ENCODE peak calls at places on chromosomes 12 and 14, in five cellular contexts. K is CD8-positive, alpha-beta T cell; V is HepG2; X is suprapubic skin; G is upper lobe of right lung. B is an unnamed sample.

GRCh38 chr12:30026621-30027234 is 243.0 kb upstream of the TMTC1 start:
- DNase-seq in K (no peak), V (no peak), G (no peak), X (no peak), B (no peak)

GRCh38 chr14:106691601-106692291 is 1165.4 kb downstream of the TMEM121 start:
- DNase-seq in V (peak; percentile 8), K (peak; percentile 70), G (peak; percentile 67), X (peak; percentile 61), B (no peak)

GRCh38 chr14:92108345-92109254 is 2.2 kb upstream of the ATXN3 start:
- DNase-seq in K (no peak), X (no peak), V (peak; percentile 73), G (no peak), B (no peak)

GRCh38 chr14:21041676-21042433 is at the start of gene RNASE7:
- DNase-seq in X (no peak), K (no peak), V (no peak), G (no peak), B (no peak)

GRCh38 chr12:45655186-45655585 is 74.3 kb upstream of the ARID2 start:
- DNase-seq in K (peak; percentile 63), G (no peak), X (no peak), V (peak; percentile 15), B (no peak)

GRCh38 chr14:95515080-95515489 is 1.4 kb downstream of the SYNE3 start:
- DNase-seq in K (no peak), X (peak; percentile 78), V (no peak), G (no peak), B (no peak)

GRCh38 chr14:22839159-22839779 is 2.9 kb downstream of the MMP14 start:
- DNase-seq in V (no peak), K (no peak), G (no peak), X (peak; percentile 90), B (no peak)

GRCh38 chr12:109716512-109717389 is 3.1 kb downstream of the FAM222A start:
- DNase-seq in V (peak; percentile 31), K (no peak), G (no peak), X (peak; percentile 73), B (no peak)

GRCh38 chr12:86647800-86648199 is 391.6 kb upstream of the MGAT4C start:
- DNase-seq in K (no peak), G (no peak), V (no peak), X (no peak), B (no peak)

GRCh38 chr12:23540572-23540971 is 408.9 kb downstream of the SOX5 start:
- DNase-seq in V (no peak), G (no peak), X (no peak), K (no peak), B (no peak)

GRCh38 chr12:41795910-41796309 is 348.8 kb downstream of the GXYLT1 start:
- DNase-seq in G (no peak), V (no peak), K (no peak), X (no peak), B (no peak)

GRCh38 chr12:103816663-103817062 is 24.4 kb downstream of the NT5DC3 start:
- DNase-seq in V (no peak), X (no peak), G (no peak), K (no peak), B (no peak)

GRCh38 chr12:100375023-100375737 is 18.3 kb downstream of the SLC17A8 start:
- DNase-seq in X (no peak), K (no peak), V (no peak), G (peak; percentile 67), B (no peak)

GRCh38 chr12:50110762-50111416 is 1.1 kb upstream of the COX14 start:
- DNase-seq in X (no peak), V (peak; percentile 77), K (peak; percentile 8), G (peak; percentile 86), B (peak; percentile 89)

GRCh38 chr12:89451876-89452275 is 72.7 kb downstream of the GALNT4 start:
- DNase-seq in X (no peak), V (no peak), G (no peak), K (no peak), B (peak; percentile 69)

GRCh38 chr14:53942970-53943750 is 13.5 kb downstream of the BMP4 start:
- DNase-seq in K (no peak), X (no peak), G (no peak), V (peak; percentile 91), B (no peak)

GRCh38 chr12:21774358-21775129 is at the start of gene KCNJ8:
- DNase-seq in K (no peak), G (peak; percentile 91), X (peak; percentile 81), V (no peak), B (peak; percentile 91)

GRCh38 chr12:88493651-88494050 is 86.6 kb downstream of the KITLG start:
- DNase-seq in V (no peak), G (no peak), X (no peak), K (no peak), B (no peak)

GRCh38 chr14:74655597-74656389 is 43.8 kb upstream of the LTBP2 start:
- DNase-seq in X (no peak), V (no peak), G (no peak), K (no peak), B (no peak)

GRCh38 chr14:103127356-103127755 is 4.1 kb downstream of the TNFAIP2 start:
- DNase-seq in X (no peak), G (peak; percentile 61), K (no peak), V (no peak), B (no peak)

GRCh38 chr12:14768823-14769405 is 34.4 kb downstream of the WBP11 start:
- DNase-seq in K (peak; percentile 30), X (no peak), G (no peak), V (no peak), B (no peak)

GRCh38 chr12:95218852-95219171 is 1.2 kb downstream of the VEZT start:
- DNase-seq in V (no peak), K (peak; percentile 20), X (no peak), G (no peak), B (no peak)

GRCh38 chr12:56346663-56347062 is 8.0 kb downstream of the IL23A start:
- DNase-seq in X (no peak), G (no peak), V (no peak), K (peak; percentile 28), B (no peak)

GRCh38 chr14:58048219-58048618 is 103.8 kb downstream of the ARMH4 start:
- DNase-seq in K (no peak), X (no peak), G (no peak), V (no peak), B (no peak)

GRCh38 chr12:57389033-57389432 is 41.8 kb downstream of the R3HDM2 start:
- DNase-seq in V (no peak), G (no peak), K (no peak), X (no peak), B (no peak)

GRCh38 chr14:29339491-29339890 is 572.9 kb downstream of the FOXG1 start:
- DNase-seq in X (no peak), K (no peak), G (no peak), V (no peak), B (no peak)

GRCh38 chr12:94649349-94650142 is 811 bp downstream of the TMCC3 start:
- DNase-seq in K (peak; percentile 45), V (no peak), X (peak; percentile 71), G (peak; percentile 83), B (no peak)

GRCh38 chr12:121513464-121514183 is 67.2 kb downstream of the KDM2B start:
- DNase-seq in K (no peak), G (peak; percentile 73), X (no peak), V (peak; percentile 78), B (no peak)

GRCh38 chr12:60279224-60279623 is 683.4 kb downstream of the SLC16A7 start:
- DNase-seq in V (no peak), G (no peak), K (no peak), X (no peak), B (no peak)

GRCh38 chr12:120631097-120631496 is 9.3 kb upstream of the CABP1 start:
- DNase-seq in V (no peak), G (no peak), X (no peak), K (no peak), B (no peak)

GRCh38 chr12:123270380-123271181 is 1.1 kb downstream of the CDK2AP1 start:
- DNase-seq in G (peak; percentile 72), K (no peak), X (peak; percentile 70), V (peak; percentile 23), B (no peak)

GRCh38 chr12:110554184-110554583 is 28.9 kb downstream of the PPTC7 start:
- DNase-seq in K (no peak), V (no peak), X (no peak), G (no peak), B (no peak)

GRCh38 chr14:64702493-64703392 is 1.5 kb upstream of the PLEKHG3 start:
- DNase-seq in X (peak; percentile 72), K (peak; percentile 30), V (no peak), G (peak; percentile 82), B (no peak)

GRCh38 chr14:64703393-64704144 is 655 bp upstream of the PLEKHG3 start:
- DNase-seq in G (no peak), K (peak; percentile 30), V (no peak), X (no peak), B (no peak)

GRCh38 chr14:64705406-64706118 is 1.3 kb downstream of the PLEKHG3 start:
- DNase-seq in G (no peak), X (peak; percentile 75), K (no peak), V (no peak), B (peak; percentile 69)

GRCh38 chr14:64704743-64705405 is 650 bp downstream of the PLEKHG3 start:
- DNase-seq in G (peak; percentile 77), X (peak; percentile 76), K (no peak), V (no peak), B (peak; percentile 74)

DNA sequence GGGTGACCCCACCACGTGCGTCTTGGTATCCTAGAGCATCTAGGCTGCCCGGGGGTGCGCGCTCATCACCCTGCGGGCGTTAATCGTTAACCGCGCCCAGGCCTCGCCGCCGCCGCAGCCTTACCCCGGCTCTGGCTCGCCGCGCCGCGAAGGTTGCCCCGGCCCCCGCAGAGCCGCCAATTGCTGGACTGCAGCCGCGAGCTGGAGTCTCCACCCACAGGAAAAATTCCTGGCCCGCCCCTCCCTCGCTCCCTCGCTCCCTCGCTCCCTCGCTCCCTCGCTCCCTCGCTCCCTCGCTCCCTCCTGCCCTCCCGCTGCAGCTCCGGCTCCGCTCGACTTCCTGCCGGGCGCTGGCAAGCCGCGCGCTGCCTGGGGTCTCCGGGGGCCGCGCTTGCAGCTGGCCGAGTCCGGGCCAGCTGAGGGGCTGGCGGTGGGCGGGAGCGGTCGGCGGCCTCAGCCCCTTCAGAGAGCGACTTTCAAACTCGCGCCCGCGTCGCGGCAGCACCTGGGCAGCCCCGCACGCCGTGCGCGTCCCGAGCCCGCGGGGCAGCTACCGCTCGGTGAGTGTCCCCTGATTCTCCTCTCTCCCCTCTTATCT is at the start of gene PLEKHG3:
- DNase-seq in K (no peak), X (peak; percentile 83), V (peak; percentile 59), G (peak; percentile 89), B (no peak)
- H3K4me1 ChIP-seq in K (peaks cover 42% of the 10 kb centered on the region), X (peaks cover 65% of the 10 kb centered on the region), V (peaks cover 58% of the 10 kb centered on the region), G (peaks cover 38% of the 10 kb centered on the region), B (peaks cover 7% of the 10 kb centered on the region)

GRCh38 chr12:26030371-26030770 is 71.9 kb downstream of the RASSF8 start:
- DNase-seq in K (no peak), V (no peak), G (no peak), X (no peak), B (no peak)
- H3K4me1 ChIP-seq in K (no peaks in the 10 kb centered on the region), V (no peaks in the 10 kb centered on the region), G (no peaks in the 10 kb centered on the region), X (peaks cover 13% of the 10 kb centered on the region), B (peaks cover 58% of the 10 kb centered on the region)

GRCh38 chr12:11767029-11767724 is 117.7 kb downstream of the ETV6 start:
- DNase-seq in X (no peak), V (no peak), G (no peak), K (no peak), B (no peak)
- H3K4me1 ChIP-seq in X (peaks cover 44% of the 10 kb centered on the region), V (peaks cover 35% of the 10 kb centered on the region), G (peaks cover 63% of the 10 kb centered on the region), K (peaks cover 21% of the 10 kb centered on the region), B (peaks cover 20% of the 10 kb centered on the region)

DNA sequence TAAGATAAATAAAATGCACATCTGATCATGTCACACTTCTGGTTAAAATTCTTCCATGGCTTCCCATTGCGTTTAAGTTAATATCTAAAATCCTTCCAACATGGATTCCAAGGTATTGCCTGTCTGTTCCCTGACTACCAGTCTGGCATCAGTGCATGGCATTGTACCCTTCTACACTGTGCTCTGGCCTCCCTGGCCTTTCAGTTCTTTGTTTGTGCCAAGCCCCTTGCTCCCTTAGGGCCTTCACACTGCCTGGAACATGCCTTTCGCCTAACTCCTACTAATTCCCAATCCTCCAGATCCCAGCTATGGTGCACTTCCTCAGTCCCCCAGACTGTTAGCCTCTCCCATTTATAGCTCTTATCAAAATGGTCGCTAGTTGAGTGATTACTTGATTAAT is 6.3 kb downstream of the CIPC start:
- DNase-seq in G (no peak), K (no peak), X (no peak), V (no peak), B (no peak)
- H3K4me1 ChIP-seq in G (peaks cover 25% of the 10 kb centered on the region), K (no peaks in the 10 kb centered on the region), X (peaks cover 74% of the 10 kb centered on the region), V (peaks cover 5% of the 10 kb centered on the region), B (peaks cover 24% of the 10 kb centered on the region)